ENCODE peak calls at places on chromosomes 6 and 20, in six cellular contexts. Y, W, M, J, Q and R are unnamed samples. For H3K36me3, the result is how much of the 10 kb centered on the place peaks cover.

GRCh38 chr6:140134224-140134623 is 759.8 kb upstream of the CITED2 start:
- DNase-seq in W (peak), Q (no peak), M (no peak), Y (no peak), J (no peak), R (no peak)

GRCh38 chr6:10543488-10543887 is 22.3 kb downstream of the GCNT2 start:
- DNase-seq in J (no peak), M (no peak), Y (no peak), Q (no peak), W (no peak), R (no peak)

GRCh38 chr6:3518356-3518841 is 61.5 kb upstream of the SLC22A23 start:
- DNase-seq in Q (no peak), M (no peak), J (no peak), Y (no peak), W (peak), R (no peak)

GRCh38 chr6:33609019-33609418 is 12.1 kb upstream of the ITPR3 start:
- DNase-seq in W (peak), Q (no peak), J (no peak), M (no peak), Y (no peak), R (no peak)

GRCh38 chr6:113855500-113856010 is 1.6 kb upstream of the MARCKS start:
- DNase-seq in Y (no peak), J (no peak), Q (peak), W (peak), M (no peak), R (no peak)

GRCh38 chr6:35360349-35361138 is 18.2 kb downstream of the PPARD start:
- DNase-seq in Q (no peak), Y (no peak), J (no peak), M (peak), W (peak), R (peak)

GRCh38 chr6:165821754-165822153 is 158.7 kb upstream of the PDE10A start:
- DNase-seq in J (no peak), M (no peak), Q (no peak), Y (no peak), W (no peak), R (no peak)

GRCh38 chr6:27133281-27134227 is 113.9 kb upstream of the PRSS16 start:
- DNase-seq in J (no peak), Y (peak), Q (peak), W (peak), M (no peak), R (peak)

GRCh38 chr20:45817652-45818194 is 5.3 kb downstream of the UBE2C start:
- DNase-seq in Y (no peak), M (no peak), Q (no peak), W (peak), J (no peak), R (no peak)

GRCh38 chr6:26172496-26172958 is 85.3 kb downstream of the HFE start:
- DNase-seq in Y (no peak), W (peak), M (no peak), J (no peak), Q (peak), R (peak)

GRCh38 chr20:23683807-23684206 is 5.0 kb downstream of the CST4 start:
- DNase-seq in Y (no peak), W (no peak), J (no peak), M (no peak), Q (no peak), R (no peak)

GRCh38 chr6:17013701-17014100 is 88.1 kb upstream of the STMND1 start:
- DNase-seq in W (peak), J (no peak), Y (no peak), Q (no peak), M (no peak), R (no peak)

GRCh38 chr6:73079611-73079955 is 145.7 kb downstream of the KHDC1L start:
- DNase-seq in W (peak), Y (no peak), Q (no peak), M (no peak), J (no peak), R (no peak)

GRCh38 chr20:33334111-33334510 is 51.1 kb downstream of the BPIFB1 start:
- DNase-seq in W (no peak), Y (no peak), J (no peak), M (no peak), Q (no peak), R (no peak)

GRCh38 chr20:57012691-57013090 is 253.8 kb downstream of the BMP7 start:
- DNase-seq in M (no peak), Q (no peak), J (no peak), Y (no peak), W (no peak), R (no peak)

GRCh38 chr20:38426006-38426405 is 9.1 kb downstream of the SNHG17 start:
- DNase-seq in W (peak), Y (no peak), Q (no peak), J (no peak), M (no peak), R (no peak)

GRCh38 chr6:20338160-20338559 is 63.5 kb upstream of the E2F3 start:
- DNase-seq in Q (no peak), J (no peak), M (no peak), Y (no peak), W (no peak), R (no peak)

GRCh38 chr6:167485186-167485978 is 160.5 kb downstream of the TTLL2 start:
- DNase-seq in W (no peak), Y (no peak), J (no peak), Q (no peak), M (no peak), R (no peak)

GRCh38 chr6:168956884-168957730 is 296.5 kb downstream of the THBS2 start:
- DNase-seq in W (peak), M (peak), J (peak), Q (peak), Y (no peak), R (peak)

GRCh38 chr6:148293181-148293995 is 49.2 kb upstream of the SASH1 start:
- DNase-seq in Y (no peak), W (no peak), M (no peak), J (no peak), Q (no peak), R (no peak)

GRCh38 chr6:91606148-91606901 is 1019.5 kb upstream of the MAP3K7 start:
- DNase-seq in Y (no peak), M (no peak), Q (no peak), J (no peak), W (no peak), R (no peak)

GRCh38 chr20:48407710-48408109 is 420.1 kb downstream of the PREX1 start:
- DNase-seq in Q (no peak), J (no peak), M (no peak), W (no peak), Y (no peak), R (no peak)

GRCh38 chr20:48403362-48403761 is 424.4 kb downstream of the PREX1 start:
- DNase-seq in J (no peak), M (no peak), W (no peak), Y (no peak), Q (no peak), R (no peak)

GRCh38 chr20:48404598-48404997 is 423.2 kb downstream of the PREX1 start:
- DNase-seq in J (no peak), Y (no peak), M (no peak), W (no peak), Q (no peak), R (peak)

GRCh38 chr20:48406462-48407235 is 421.1 kb downstream of the PREX1 start:
- DNase-seq in M (no peak), Y (no peak), Q (no peak), J (no peak), W (no peak), R (no peak)

DNA sequence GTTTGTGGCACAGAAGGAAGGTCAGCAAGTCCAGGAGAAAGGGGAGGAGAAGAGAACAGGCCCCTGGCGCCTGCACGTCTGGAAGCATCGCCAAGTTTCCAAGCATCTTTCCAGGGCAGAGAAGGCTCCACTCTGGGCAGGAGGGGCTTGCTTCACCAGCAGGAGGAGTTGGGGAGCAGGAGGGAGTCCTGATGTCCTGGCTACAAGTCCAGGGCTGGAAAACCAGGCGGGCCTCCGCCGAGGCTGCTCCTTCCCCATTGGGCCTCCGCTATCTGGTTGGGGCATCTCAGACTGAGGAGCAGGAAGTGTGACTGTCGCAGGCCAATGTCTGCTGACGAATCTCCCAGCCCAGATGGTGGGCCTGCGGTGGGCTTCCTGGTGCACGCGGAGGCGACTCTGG is 421.9 kb downstream of the PREX1 start:
- DNase-seq in J (no peak), Q (peak), W (peak), Y (no peak), M (peak), R (no peak)
- H3K9ac ChIP-seq in J (no peak), Q (no peak), W (no peak), Y (no peak), M (no peak), R (no peak)

GRCh38 chr6:44833248-44833647 is 445.7 kb downstream of the CDC5L start:
- DNase-seq in J (no peak), M (no peak), Y (peak), W (no peak), Q (no peak), R (no peak)

GRCh38 chr6:44828780-44829179 is 441.3 kb downstream of the CDC5L start:
- DNase-seq in W (no peak), Q (no peak), M (no peak), J (no peak), Y (no peak), R (no peak)

GRCh38 chr6:44826277-44826676 is 438.8 kb downstream of the CDC5L start:
- DNase-seq in Q (no peak), J (no peak), W (no peak), Y (no peak), M (no peak), R (no peak)

GRCh38 chr6:44829811-44830210 is 442.3 kb downstream of the CDC5L start:
- DNase-seq in W (no peak), J (no peak), Q (no peak), M (no peak), Y (peak), R (no peak)

DNA sequence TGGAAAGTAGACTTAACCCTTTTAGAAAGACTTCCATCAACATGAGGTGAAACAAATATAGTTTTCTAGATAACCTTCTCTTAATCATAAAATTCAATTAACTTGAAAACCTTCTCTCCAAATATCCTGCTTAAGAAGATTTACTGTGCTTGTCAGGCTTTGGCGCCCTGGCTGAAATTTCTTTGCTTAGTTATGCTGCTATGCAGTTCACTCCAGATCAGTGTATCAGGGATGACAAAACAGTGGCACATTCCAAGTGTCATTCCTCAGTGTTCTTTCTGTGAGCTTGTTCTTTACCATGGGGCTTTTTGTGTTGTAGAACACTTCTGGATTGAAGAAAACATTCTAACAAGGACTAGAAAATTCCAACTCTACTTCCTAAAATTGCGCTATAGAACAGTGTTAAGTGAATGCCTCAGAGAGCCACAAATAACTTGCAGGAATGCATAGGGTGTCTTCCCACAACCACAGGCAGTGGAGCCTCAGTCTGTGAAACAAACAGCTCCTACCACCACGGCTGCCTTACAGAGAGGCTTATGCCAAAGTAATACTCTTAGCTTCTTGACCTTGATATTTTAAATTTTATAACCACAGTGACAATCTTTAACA is 443.6 kb downstream of the CDC5L start:
- DNase-seq in M (peak), Y (no peak), W (peak), Q (peak), J (peak), R (no peak)
- H3K36me3 ChIP-seq in M (under half), Y (under half), W (under half), Q (under half), J (under half), R (under half)

GRCh38 chr6:1870902-1871301 is 261.2 kb downstream of the FOXC1 start:
- DNase-seq in Q (peak), J (peak), M (no peak), Y (no peak), W (no peak), R (no peak)

GRCh38 chr6:1868561-1869261 is 259.0 kb downstream of the FOXC1 start:
- DNase-seq in M (no peak), J (no peak), Y (peak), Q (no peak), W (no peak), R (peak)

GRCh38 chr6:1871936-1872335 is 262.2 kb downstream of the FOXC1 start:
- DNase-seq in Q (peak), Y (no peak), J (no peak), M (no peak), W (peak), R (no peak)

GRCh38 chr6:1870267-1870666 is 260.6 kb downstream of the FOXC1 start:
- DNase-seq in J (no peak), W (no peak), Q (no peak), M (no peak), Y (no peak), R (no peak)

GRCh38 chr6:1869766-1870165 is 260.1 kb downstream of the FOXC1 start:
- DNase-seq in Y (no peak), M (no peak), Q (no peak), J (no peak), W (no peak), R (no peak)
- H3K9ac ChIP-seq in Y (no peak), M (no peak), Q (no peak), J (no peak), W (no peak), R (no peak)

GRCh38 chr20:5987383-5987782 is 36.9 kb downstream of the MCM8 start:
- DNase-seq in M (no peak), W (no peak), Q (no peak), Y (no peak), J (no peak), R (no peak)
- H3K36me3 ChIP-seq in M (half or more), W (under half), Q (under half), Y (under half), J (under half), R (half or more)

DNA sequence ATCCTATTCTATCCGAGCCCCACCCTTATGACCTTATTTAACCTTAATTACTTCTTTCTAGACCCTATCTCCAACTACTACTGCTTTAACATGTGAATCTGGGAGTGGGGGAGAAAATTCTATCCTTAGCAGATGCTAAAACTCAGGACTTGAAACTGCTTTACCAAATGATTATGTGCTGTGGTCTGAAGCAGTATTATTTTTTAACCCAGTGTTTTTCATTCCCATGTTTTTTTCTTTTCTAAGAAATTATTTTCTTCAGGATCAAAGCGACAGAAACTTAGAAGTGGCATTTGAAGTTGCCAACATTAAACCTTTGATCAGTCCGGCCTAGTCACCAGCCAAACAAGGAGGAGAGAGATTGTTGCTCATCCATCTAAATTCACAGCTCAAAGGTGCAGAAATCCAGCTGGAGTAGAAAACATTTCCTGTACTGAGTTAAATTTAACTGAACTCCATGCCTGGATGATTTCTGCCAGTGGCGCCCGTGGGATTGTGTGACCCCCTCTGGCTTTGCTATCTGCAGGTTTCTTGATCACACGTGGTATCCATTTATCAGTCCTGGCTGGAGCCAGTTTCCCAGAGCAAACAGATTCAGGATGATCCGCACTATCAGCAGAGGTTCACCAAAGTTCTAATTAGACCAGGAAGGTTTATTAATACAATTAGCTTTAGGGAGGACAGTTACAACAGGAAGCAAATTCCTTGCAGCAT is 300.5 kb downstream of the PLCB1 start:
- DNase-seq in W (no peak), J (no peak), Q (no peak), Y (no peak), M (no peak), R (no peak)
- H3K9ac ChIP-seq in W (no peak), J (no peak), Q (no peak), Y (no peak), M (no peak), R (no peak)